ENCODE peak calls at places on chromosomes 7 and 10, in nine cellular contexts. E is GM23248, O is breast epithelium, U is astrocyte of the cerebellum, I is choroid plexus epithelial cell, Z is GM12865, B is H9, Y is pancreas, F is non-pigmented ciliary epithelial cell. J is an unnamed sample.

GRCh38 chr10:12971001-12971788 is 30.3 kb downstream of the CCDC3 start:
- DNase-seq in B (no peak), Y (no peak), E (no peak), F (no peak), O (no peak), I (no peak), U (no peak), Z (no peak), J (no peak)

GRCh38 chr7:17951745-17952254 is 11.5 kb upstream of the SNX13 start:
- DNase-seq in B (no peak), Z (peak), Y (no peak), U (no peak), F (no peak), E (no peak), O (no peak), I (no peak), J (no peak)

GRCh38 chr7:128871050-128871449 is 8.4 kb downstream of the ATP6V1F start:
- DNase-seq in I (no peak), F (no peak), Z (no peak), B (no peak), E (no peak), O (no peak), Y (no peak), U (no peak), J (no peak)

GRCh38 chr10:5862360-5862929 is 27.2 kb downstream of the ANKRD16 start:
- DNase-seq in U (no peak), O (no peak), E (no peak), I (peak), B (no peak), Z (peak), F (no peak), Y (no peak), J (peak)

GRCh38 chr10:60343254-60343653 is 46.4 kb downstream of the ANK3 start:
- DNase-seq in F (no peak), B (no peak), E (no peak), U (no peak), I (peak), Z (no peak), O (no peak), Y (no peak), J (peak)

GRCh38 chr10:110433740-110434139 is 64.0 kb upstream of the DUSP5 start:
- DNase-seq in Y (no peak), Z (no peak), F (no peak), U (no peak), I (no peak), B (no peak), E (no peak), O (no peak), J (no peak)

GRCh38 chr7:51482976-51483375 is 166.4 kb upstream of the COBL start:
- DNase-seq in O (no peak), Z (no peak), B (no peak), Y (no peak), F (no peak), E (no peak), I (no peak), U (no peak), J (no peak)

GRCh38 chr10:124676416-124677062 is 67.6 kb downstream of the FAM53B start:
- DNase-seq in Y (peak), I (no peak), E (no peak), F (no peak), B (no peak), U (no peak), O (no peak), Z (no peak), J (peak)

GRCh38 chr10:83983578-83984255 is 155.6 kb upstream of the GHITM start:
- DNase-seq in F (no peak), I (peak), Y (no peak), Z (peak), E (no peak), O (no peak), B (peak), U (no peak), J (peak)

GRCh38 chr7:121046009-121046408 is 57.5 kb downstream of the CPED1 start:
- DNase-seq in E (no peak), U (no peak), Y (no peak), F (no peak), B (no peak), O (no peak), I (no peak), Z (no peak), J (no peak)

GRCh38 chr10:133318494-133319127 is 9.9 kb downstream of the ZNF511 start:
- DNase-seq in B (peak), E (peak), I (peak), F (no peak), Z (peak), U (no peak), O (no peak), Y (peak), J (peak)

GRCh38 chr7:25672476-25672875 is 444.2 kb upstream of the NPVF start:
- DNase-seq in I (no peak), F (no peak), E (no peak), O (no peak), U (no peak), Y (no peak), Z (no peak), B (no peak), J (no peak)

J was measured in EH.